ENCODE peak calls at places on chromosomes 2 and 18, in nine cellular contexts. H is heart left ventricle, L is IMR-90, X is PC-9, D is stomach, B is RWPE2, U is fibroblast of lung, R is adrenal gland, M is Peyer's patch. I is an unnamed sample.

GRCh38 chr18:48605408-48605845 is 66.6 kb downstream of the CTIF start:
- DNase-seq in L (peak; percentile 43), B (no peak), H (no peak), D (no peak), R (no peak), X (no peak), M (no peak), U (peak; percentile 43), I (no peak)

GRCh38 chr18:76859474-76860339 is 37.4 kb downstream of the ZNF236 start:
- DNase-seq in M (no peak), R (no peak), X (no peak), B (no peak), L (no peak), U (no peak), H (no peak), D (no peak), I (no peak)

GRCh38 chr2:101463458-101463857 is 11.5 kb downstream of the RFX8 start:
- DNase-seq in X (no peak), M (no peak), D (no peak), R (no peak), L (no peak), H (no peak), U (no peak), B (no peak), I (no peak)

GRCh38 chr2:240139666-240140393 is 628 bp downstream of the OTOS start:
- DNase-seq in H (no peak), D (no peak), U (no peak), R (no peak), L (no peak), X (no peak), B (peak; percentile 36), M (peak; percentile 26), I (no peak)

GRCh38 chr2:152385718-152386117 is 50.7 kb downstream of the FMNL2 start:
- DNase-seq in M (no peak), B (no peak), U (no peak), R (no peak), L (no peak), H (no peak), X (no peak), D (no peak), I (no peak)

GRCh38 chr2:237500681-237501424 is 13.8 kb downstream of the MLPH start:
- DNase-seq in U (peak; percentile 100), D (no peak), B (no peak), H (no peak), M (no peak), R (no peak), L (peak; percentile 100), X (peak; percentile 100), I (no peak)

GRCh38 chr18:36578871-36579270 is 249.9 kb downstream of the TPGS2 start:
- DNase-seq in X (no peak), R (peak; percentile 56), B (no peak), H (no peak), D (no peak), U (peak; percentile 40), M (no peak), L (peak; percentile 62), I (no peak)

GRCh38 chr2:130834091-130834922 is 2.4 kb upstream of the ARHGEF4 start:
- DNase-seq in M (no peak), D (no peak), H (no peak), X (no peak), R (no peak), U (peak; percentile 73), L (peak; percentile 72), B (no peak), I (no peak)

GRCh38 chr2:21930224-21930623 is 806.5 kb downstream of the TDRD15 start:
- DNase-seq in B (no peak), X (no peak), U (no peak), L (no peak), M (no peak), H (no peak), R (no peak), D (no peak), I (no peak)

GRCh38 chr2:188267776-188268175 is 23.9 kb upstream of the GULP1 start:
- DNase-seq in D (no peak), H (no peak), X (no peak), R (no peak), B (no peak), L (no peak), U (no peak), M (no peak), I (no peak)

GRCh38 chr2:86025976-86026743 is 79.5 kb downstream of the POLR1A start:
- DNase-seq in X (no peak), M (no peak), L (no peak), D (no peak), U (no peak), R (no peak), B (no peak), H (no peak), I (no peak)

GRCh38 chr2:181203916-181204315 is 223.5 kb downstream of the UBE2E3 start:
- DNase-seq in B (no peak), L (peak; percentile 14), D (no peak), M (no peak), U (peak; percentile 39), R (no peak), H (no peak), X (no peak), I (no peak)

GRCh38 chr2:235793163-235793752 is 299.4 kb downstream of the AGAP1 start:
- DNase-seq in L (peak; percentile 24), R (no peak), H (peak; percentile 56), U (peak; percentile 12), M (no peak), B (no peak), X (no peak), D (no peak), I (no peak)

GRCh38 chr2:20614201-20615045 is 36.5 kb downstream of the HS1BP3 start:
- DNase-seq in X (peak; percentile 78), H (no peak), R (peak; percentile 20), U (peak; percentile 45), M (peak; percentile 43), B (peak; percentile 45), L (no peak), D (peak; percentile 69), I (peak; percentile 49)

GRCh38 chr2:189854152-189854551 is 69.9 kb downstream of the PMS1 start:
- DNase-seq in M (no peak), U (peak; percentile 27), R (no peak), B (no peak), L (peak; percentile 45), H (no peak), X (no peak), D (no peak), I (no peak)

GRCh38 chr2:127700527-127701192 is 637 bp upstream of the SFT2D3 start:
- DNase-seq in H (peak; percentile 82), L (no peak), B (no peak), R (peak; percentile 53), D (peak; percentile 64), U (no peak), X (peak; percentile 95), M (peak; percentile 96), I (no peak)

GRCh38 chr2:142582317-142582716 is 295.1 kb upstream of the KYNU start:
- DNase-seq in R (no peak), H (no peak), X (no peak), B (no peak), L (no peak), U (no peak), D (no peak), M (no peak), I (no peak)
- TF ChIP-seq CTCF in R (no peak), H (no peak), X (no peak), B (no peak), L (no peak), U (peak; percentile 5), D (no peak), M (no peak), I (no peak)

DNA sequence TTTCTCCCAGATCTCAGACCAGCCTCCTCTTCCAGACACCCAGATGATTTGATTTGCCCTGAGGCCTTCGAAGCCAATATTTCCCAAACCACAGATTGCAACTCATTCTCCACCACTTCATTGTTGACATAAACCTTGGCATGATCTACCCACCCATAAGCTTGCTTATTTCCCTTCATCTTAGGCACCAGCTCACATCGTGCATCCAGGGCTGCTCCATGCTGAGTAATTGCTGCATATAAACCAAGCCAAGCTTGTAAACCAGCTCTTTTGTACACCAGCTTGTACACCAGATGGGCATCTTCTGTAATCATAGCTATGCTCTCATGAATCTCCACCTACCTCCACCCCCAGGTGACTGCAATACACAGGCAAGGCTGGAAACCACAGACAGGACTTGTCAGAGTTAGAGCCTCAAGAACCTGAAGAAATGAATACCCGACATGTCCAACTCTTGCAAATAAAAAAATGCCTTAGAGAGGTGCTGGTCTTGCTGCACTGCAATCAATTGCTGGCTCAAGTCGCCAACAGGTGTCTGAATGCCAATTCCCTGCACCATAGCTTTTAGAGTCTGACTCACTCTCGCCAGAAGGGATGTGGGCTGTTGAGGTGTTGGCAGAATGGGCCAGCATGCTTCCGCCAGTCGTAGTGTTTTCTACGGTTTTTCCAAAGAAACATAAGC is 31.5 kb downstream of the TRABD2A start:
- DNase-seq in M (peak; percentile 56), U (peak; percentile 14), H (no peak), D (no peak), B (no peak), X (no peak), R (no peak), L (peak; percentile 60), I (peak; percentile 19)
- H3K27me3 ChIP-seq in M (no peaks in the 10 kb centered on the region), U (no peaks in the 10 kb centered on the region), H (no peaks in the 10 kb centered on the region), D (no peaks in the 10 kb centered on the region), B (no peaks in the 10 kb centered on the region), X (peaks cover 30% of the 10 kb centered on the region), R (no peaks in the 10 kb centered on the region), L (no peaks in the 10 kb centered on the region), I (no peaks in the 10 kb centered on the region)

GRCh38 chr2:109148991-109149645 is 20.1 kb downstream of the SH3RF3 start:
- DNase-seq in H (no peak), X (no peak), M (peak; percentile 26), R (no peak), B (no peak), L (no peak), U (no peak), D (no peak), I (no peak)
- H3K4me1 ChIP-seq in H (no peaks in the 10 kb centered on the region), X (no peaks in the 10 kb centered on the region), M (no peaks in the 10 kb centered on the region), R (peaks cover 5% of the 10 kb centered on the region), B (no peaks in the 10 kb centered on the region), L (peaks cover 10% of the 10 kb centered on the region), U (peaks cover 8% of the 10 kb centered on the region), D (no peaks in the 10 kb centered on the region), I (no peaks in the 10 kb centered on the region)

DNA sequence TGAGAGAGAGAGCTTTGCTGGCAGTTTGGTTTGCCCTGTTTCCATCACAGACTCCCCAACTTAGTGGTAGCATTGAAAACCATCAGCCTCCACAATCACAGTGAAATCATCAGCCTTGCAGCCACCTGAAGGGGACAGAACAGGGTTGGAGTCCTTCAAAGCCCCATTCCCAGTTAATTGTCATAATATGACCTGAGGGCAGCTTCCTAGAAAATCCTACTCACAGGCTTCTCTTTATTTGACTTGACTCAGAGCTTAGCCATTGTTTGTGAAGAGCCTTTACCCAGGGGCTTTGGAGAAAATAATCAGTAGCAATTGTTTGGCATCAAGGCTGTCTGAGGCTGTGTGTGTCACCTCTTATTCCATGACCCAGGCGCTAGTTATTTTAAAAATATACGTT is 308.7 kb downstream of the CBLN2 start:
- DNase-seq in H (no peak), D (no peak), M (no peak), X (no peak), U (no peak), L (no peak), B (no peak), R (no peak), I (no peak)
- TF ChIP-seq CTCF in H (no peak), D (no peak), M (no peak), X (no peak), U (no peak), L (no peak), B (no peak), R (no peak), I (no peak)

I was measured in prostate gland.